ENCODE peak calls at places on chromosomes 3 and 15, in four cellular contexts. X, K, Z and D are unnamed samples. For H3K4me1, the result is how much of the 10 kb centered on the place peaks cover.

GRCh38 chr15:40795019-40795418 is 11.9 kb upstream of the ZFYVE19 start:
- DNase-seq in X (no peak), K (no peak), Z (peak), D (no peak)

GRCh38 chr3:13550257-13550693 is 1.4 kb downstream of the FBLN2 start:
- DNase-seq in X (no peak), K (no peak), Z (no peak), D (no peak)

GRCh38 chr15:42921049-42921731 is 612 bp upstream of the TTBK2 start:
- DNase-seq in X (peak), K (peak), Z (peak), D (peak)

GRCh38 chr3:146589899-146590508 is 15.1 kb downstream of the PLSCR5 start:
- DNase-seq in X (peak), K (no peak), Z (no peak), D (no peak)

GRCh38 chr3:134803051-134803505 is 8.0 kb downstream of the EPHB1 start:
- DNase-seq in X (no peak), K (no peak), Z (no peak), D (no peak)

GRCh38 chr3:159789742-159790635 is 198.6 kb upstream of the IL12A start:
- DNase-seq in X (no peak), K (no peak), Z (no peak), D (no peak)

GRCh38 chr3:139354661-139355060 is 10.8 kb downstream of the MRPS22 start:
- DNase-seq in X (no peak), K (no peak), Z (no peak), D (no peak)

GRCh38 chr3:4818164-4818563 is 161.1 kb upstream of the BHLHE40 start:
- DNase-seq in X (no peak), K (no peak), Z (no peak), D (no peak)

GRCh38 chr3:96813820-96814580 is 394 bp upstream of the EPHA6 start:
- DNase-seq in X (peak), K (peak), Z (peak), D (no peak)

GRCh38 chr15:66838671-66839239 is 136.7 kb downstream of the SMAD6 start:
- DNase-seq in X (peak), K (no peak), Z (no peak), D (no peak)

GRCh38 chr3:187986514-187986934 is 167.4 kb upstream of the LPP start:
- DNase-seq in X (peak), K (no peak), Z (no peak), D (no peak)

GRCh38 chr15:65646486-65646885 is 24.7 kb downstream of the SLC24A1 start:
- DNase-seq in X (no peak), K (no peak), Z (no peak), D (no peak)

GRCh38 chr15:67149068-67149841 is 83.9 kb downstream of the SMAD3 start:
- DNase-seq in X (no peak), K (no peak), Z (no peak), D (no peak)

GRCh38 chr3:128584412-128585020 is 66.1 kb downstream of the RPN1 start:
- DNase-seq in X (peak), K (no peak), Z (peak), D (peak)

GRCh38 chr3:51921081-51921578 is 18.0 kb upstream of the IQCF1 start:
- DNase-seq in X (no peak), K (no peak), Z (no peak), D (no peak)

GRCh38 chr15:67413770-67414429 is 107.0 kb upstream of the C15orf61 start:
- DNase-seq in X (peak), K (no peak), Z (no peak), D (no peak)

GRCh38 chr3:29186131-29186599 is 94.7 kb upstream of the RBMS3 start:
- DNase-seq in X (peak), K (no peak), Z (no peak), D (no peak)

GRCh38 chr15:101161656-101162055 is 90.2 kb downstream of the CHSY1 start:
- DNase-seq in X (no peak), K (no peak), Z (no peak), D (no peak)

GRCh38 chr15:60518511-60518910 is 39.6 kb upstream of the ICE2 start:
- DNase-seq in X (no peak), K (no peak), Z (no peak), D (no peak)

GRCh38 chr3:170145278-170145677 is 36.3 kb downstream of the PHC3 start:
- DNase-seq in X (no peak), K (no peak), Z (no peak), D (no peak)

GRCh38 chr3:136464502-136464901 is 214.4 kb downstream of the PCCB start:
- DNase-seq in X (peak), K (no peak), Z (no peak), D (no peak)

GRCh38 chr15:71296032-71296686 is 180.9 kb downstream of the THSD4 start:
- DNase-seq in X (peak), K (no peak), Z (no peak), D (no peak)

GRCh38 chr3:112582242-112582874 is 20.5 kb downstream of the SLC35A5 start:
- DNase-seq in X (peak), K (no peak), Z (no peak), D (no peak)

GRCh38 chr3:127639173-127640030 is 10.4 kb downstream of the PODXL2 start:
- DNase-seq in X (peak), K (no peak), Z (no peak), D (no peak)

GRCh38 chr3:56624725-56625124 is 58.3 kb downstream of the TASOR start:
- DNase-seq in X (peak), K (no peak), Z (no peak), D (no peak)

GRCh38 chr3:133838916-133839800 is 33.5 kb downstream of the SRPRB start:
- DNase-seq in X (no peak), K (no peak), Z (no peak), D (no peak)

GRCh38 chr15:98650871-98651481 is 2.6 kb downstream of the IGF1R start:
- DNase-seq in X (peak), K (no peak), Z (no peak), D (peak)

GRCh38 chr3:72245183-72245811 is 460.3 kb upstream of the PROK2 start:
- DNase-seq in X (no peak), K (peak), Z (peak), D (no peak)

GRCh38 chr15:65414841-65415621 is 7.7 kb downstream of the IGDCC4 start:
- DNase-seq in X (peak), K (no peak), Z (no peak), D (no peak)

GRCh38 chr3:113698891-113699465 is 2.5 kb upstream of the USF3 start:
- DNase-seq in X (peak), K (no peak), Z (no peak), D (no peak)

GRCh38 chr3:159806412-159806811 is 182.2 kb upstream of the IL12A start:
- DNase-seq in X (no peak), K (no peak), Z (no peak), D (no peak)

GRCh38 chr3:52842424-52842823 is 7.6 kb upstream of the MUSTN1 start:
- DNase-seq in X (no peak), K (no peak), Z (no peak), D (no peak)

GRCh38 chr3:103055021-103055420 is 620.2 kb downstream of the ZPLD1 start:
- DNase-seq in X (no peak), K (no peak), Z (no peak), D (no peak)

GRCh38 chr3:71728632-71729342 is 3.6 kb upstream of the EIF4E3 start:
- DNase-seq in X (peak), K (no peak), Z (no peak), D (no peak)

GRCh38 chr15:78422571-78423340 is 15.3 kb upstream of the IREB2 start:
- DNase-seq in X (peak), K (peak), Z (no peak), D (peak)

GRCh38 chr3:171088496-171088895 is 62.0 kb upstream of the SLC2A2 start:
- DNase-seq in X (peak), K (no peak), Z (no peak), D (no peak)

DNA sequence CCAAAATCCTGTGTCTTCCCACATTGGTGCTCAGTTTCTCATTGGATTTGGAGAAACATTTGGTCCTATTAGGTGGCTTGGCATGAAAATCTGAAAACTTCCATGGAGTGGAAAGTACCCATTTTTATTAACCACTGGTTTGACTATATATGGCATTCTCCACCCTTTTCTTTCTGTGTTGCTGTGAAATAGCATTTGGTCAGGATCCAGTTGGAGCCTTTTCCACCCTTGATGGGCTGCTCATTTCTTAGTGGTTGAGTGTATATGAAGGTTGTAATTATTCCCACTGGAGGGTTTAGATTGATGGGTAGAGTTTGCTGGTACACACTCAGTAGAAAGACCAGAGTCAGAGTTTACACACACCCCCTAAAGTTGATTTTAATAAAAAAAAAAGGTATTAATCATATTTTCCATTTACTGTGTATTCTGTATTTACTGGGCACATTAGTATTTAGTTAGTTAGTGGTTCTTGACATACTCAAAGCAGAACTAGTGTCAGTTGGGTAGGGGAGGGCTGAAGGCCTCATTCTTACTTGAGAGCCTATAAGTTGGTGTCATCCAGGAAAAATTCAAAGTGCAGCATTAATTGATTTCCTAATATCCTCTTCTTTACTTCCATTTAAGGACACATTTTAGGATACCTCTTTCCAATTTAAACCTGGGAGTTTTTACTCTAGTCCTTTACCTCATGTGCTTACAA is 69.5 kb downstream of the FLNB start:
- DNase-seq in X (no peak), K (no peak), Z (no peak), D (no peak)
- H3K4me1 ChIP-seq in X (under half), K (under half), Z (under half), D (under half)

DNA sequence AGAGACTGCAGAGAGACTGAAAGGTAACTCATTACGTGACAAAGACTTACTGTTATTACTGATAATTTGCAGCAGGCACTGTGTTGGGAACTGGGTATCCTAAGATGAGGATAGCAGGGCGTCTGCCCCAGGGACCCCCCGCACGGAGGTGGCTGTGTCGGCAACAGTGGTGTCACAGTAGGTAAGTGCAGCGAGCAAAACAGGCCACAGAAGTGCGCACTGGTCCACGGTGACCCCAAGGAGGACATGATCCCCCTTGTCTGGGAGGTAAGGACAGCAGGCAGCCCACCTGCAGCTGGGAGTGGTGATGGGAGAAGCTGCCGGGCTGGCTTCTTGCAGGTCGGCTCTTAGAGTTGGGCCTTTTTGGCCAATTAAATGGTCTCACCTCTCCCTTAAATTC is 82.9 kb downstream of the FAM43A start:
- DNase-seq in X (no peak), K (no peak), Z (peak), D (no peak)
- H3K4me3 ChIP-seq in X (no peak), K (no peak), Z (no peak), D (peak)

GRCh38 chr3:25429960-25430941 is 2.2 kb downstream of the RARB start:
- DNase-seq in X (peak), K (no peak), Z (no peak), D (no peak)

GRCh38 chr3:25427155-25428002 is 684 bp upstream of the RARB start:
- DNase-seq in X (peak), K (no peak), Z (no peak), D (no peak)

GRCh38 chr3:25428003-25428861 is at the start of gene RARB:
- DNase-seq in X (peak), K (peak), Z (no peak), D (peak)

GRCh38 chr3:25429441-25429907 is 1.4 kb downstream of the RARB start:
- DNase-seq in X (no peak), K (no peak), Z (no peak), D (no peak)

DNA sequence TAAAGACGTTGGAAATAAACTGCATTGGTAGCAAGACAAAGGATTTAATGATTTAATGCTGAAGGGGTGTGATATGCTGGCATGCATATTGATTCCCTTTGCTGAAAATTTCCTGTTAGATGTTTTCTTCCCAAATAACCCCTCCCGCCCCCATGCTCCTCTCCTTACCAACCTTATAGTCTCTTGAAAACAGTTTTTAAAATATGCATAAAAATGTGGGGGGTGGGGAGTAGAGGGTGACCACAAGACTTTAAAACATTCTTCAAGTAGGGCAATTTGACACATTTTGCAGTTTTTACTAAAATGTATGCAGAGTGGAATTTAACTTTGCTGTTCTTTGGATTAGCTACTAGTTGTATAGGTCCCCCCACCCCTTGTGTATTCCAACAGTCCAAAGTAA is 887 bp downstream of the RARB start:
- DNase-seq in X (peak), K (no peak), Z (no peak), D (no peak)
- H3K4me1 ChIP-seq in X (under half), K (under half), Z (under half), D (under half)

GRCh38 chr15:80252281-80252619 is 237 bp upstream of the CTXND1 start:
- DNase-seq in X (no peak), K (no peak), Z (no peak), D (no peak)
- H3K4me3 ChIP-seq in X (peak), K (peak), Z (peak), D (peak)